ENCODE peak calls at places on chromosomes 3 and 15, in ten cellular contexts. S is activated naive CD8-positive, alpha-beta T cell treated with anti-CD3 and anti-CD28 coated beads, Interleukin-2, amount 50 U/mL, for 24 hours; L is NCI-H748 treated with DMSO at 0.1 percent for 48 hours; U is endothelial cell; D is ELR; Q is NCI-H510A treated with DMSO at 0.1 percent for 48 hours; I is GM12865; W is GM12864; H is NCI-H1105 treated with DMSO at 0.1 percent for 48 hours; R is progenitor cell of endocrine pancreas. G is an unnamed sample.

GRCh38 chr3:11718582-11719405 is 75.1 kb upstream of the VGLL4 start:
- DNase-seq in R (peak), L (peak), Q (peak), D (peak), S (peak), W (no peak), I (peak), U (peak), H (peak), G (peak)

GRCh38 chr3:88595025-88595424 is 445.3 kb downstream of the C3orf38 start:
- DNase-seq in U (no peak), H (no peak), W (no peak), R (no peak), L (no peak), I (no peak), S (no peak), Q (no peak), D (no peak), G (no peak)

GRCh38 chr3:73324203-73325155 is 263.0 kb downstream of the EBLN2 start:
- DNase-seq in W (no peak), S (no peak), Q (no peak), L (no peak), U (no peak), R (no peak), H (peak), D (no peak), I (no peak), G (no peak)

GRCh38 chr3:42032693-42033349 is 58.3 kb upstream of the TRAK1 start:
- DNase-seq in U (no peak), L (no peak), H (peak), W (no peak), Q (peak), R (no peak), S (no peak), D (peak), I (no peak), G (peak)

GRCh38 chr3:159922861-159923312 is 65.7 kb upstream of the IL12A start:
- DNase-seq in S (no peak), R (no peak), W (peak), L (no peak), Q (no peak), D (no peak), I (peak), U (no peak), H (no peak), G (no peak)

GRCh38 chr15:34056921-34057320 is 17.9 kb upstream of the AVEN start:
- DNase-seq in W (no peak), H (no peak), R (no peak), I (no peak), D (no peak), Q (no peak), S (no peak), U (no peak), L (no peak), G (no peak)

GRCh38 chr3:111610189-111610588 is 15.0 kb upstream of the ZBED2 start:
- DNase-seq in H (no peak), L (no peak), Q (no peak), S (no peak), I (peak), R (no peak), W (peak), U (no peak), D (no peak), G (no peak)

GRCh38 chr15:42375252-42375651 is 16.0 kb downstream of the CAPN3 start:
- DNase-seq in H (no peak), I (no peak), D (no peak), Q (no peak), S (no peak), R (no peak), U (no peak), W (no peak), L (no peak), G (no peak)

GRCh38 chr15:94026458-94026967 is 204.8 kb upstream of the MCTP2 start:
- DNase-seq in D (peak), W (no peak), U (no peak), R (no peak), Q (no peak), I (no peak), H (no peak), L (no peak), S (no peak), G (no peak)